ENCODE peak calls at places on chromosome X, in four cellular contexts. X is HepG2, G is H1, F is GM12878. B is an unnamed sample. For H3K36me3, the result is how much of the 10 kb centered on the place peaks cover.

GRCh38 chrX:153568612-153569011 is 30.3 kb downstream of the CCNQ start:
- DNase-seq in X (no peak), F (no peak), G (no peak), B (no peak)

GRCh38 chrX:103688949-103689348 is 2.5 kb upstream of the MORF4L2 start:
- DNase-seq in X (peak), G (no peak), F (no peak), B (no peak)

GRCh38 chrX:150282953-150283352 is 80.2 kb upstream of the MAMLD1 start:
- DNase-seq in F (no peak), X (no peak), G (no peak), B (no peak)

GRCh38 chrX:8726031-8726652 is 5.8 kb downstream of the ANOS1 start:
- DNase-seq in X (no peak), F (no peak), G (no peak), B (no peak)

GRCh38 chrX:139823806-139824205 is 109.0 kb downstream of the ATP11C start:
- DNase-seq in X (no peak), F (no peak), G (no peak), B (no peak)

GRCh38 chrX:44529315-44529714 is 13.3 kb downstream of the FUNDC1 start:
- DNase-seq in F (no peak), G (no peak), X (no peak), B (no peak)

GRCh38 chrX:56564182-56564885 is 907 bp downstream of the UBQLN2 start:
- DNase-seq in F (no peak), G (no peak), X (peak), B (no peak)

GRCh38 chrX:148361641-148362040 is 138.8 kb upstream of the AFF2 start:
- DNase-seq in X (no peak), G (no peak), F (no peak), B (no peak)

GRCh38 chrX:150692296-150692695 is 900 bp upstream of the MTMR1 start:
- DNase-seq in X (no peak), G (no peak), F (no peak), B (no peak)

GRCh38 chrX:122092978-122093377 is 1045.6 kb downstream of the GLUD2 start:
- DNase-seq in G (no peak), F (no peak), X (no peak), B (no peak)

GRCh38 chrX:136525738-136526606 is 6.0 kb upstream of the VGLL1 start:
- DNase-seq in F (no peak), X (no peak), G (no peak), B (no peak)

GRCh38 chrX:12174358-12174757 is 36.1 kb downstream of the FRMPD4 start:
- DNase-seq in X (no peak), G (no peak), F (no peak), B (no peak)

GRCh38 chrX:136954930-136955329 is 74.4 kb upstream of the RBMX start:
- DNase-seq in F (no peak), X (peak), G (no peak), B (no peak)

GRCh38 chrX:115023139-115023538 is 5.7 kb upstream of the IL13RA2 start:
- DNase-seq in G (no peak), X (no peak), F (no peak), B (no peak)

GRCh38 chrX:83186632-83187031 is 321.5 kb upstream of the POU3F4 start:
- DNase-seq in X (no peak), F (no peak), G (no peak), B (no peak)

GRCh38 chrX:124098089-124098488 is 136.6 kb downstream of the STAG2 start:
- DNase-seq in G (no peak), X (peak), F (no peak), B (no peak)

GRCh38 chrX:24024819-24025740 is 1.9 kb downstream of the KLHL15 start:
- DNase-seq in G (peak), F (peak), X (peak), B (peak)

GRCh38 chrX:45758319-45758718 is 557.6 kb upstream of the DIPK2B start:
- DNase-seq in G (no peak), X (no peak), F (peak), B (no peak)
- H3K9ac ChIP-seq in G (no peak), X (no peak), F (no peak), B (no peak)

GRCh38 chrX:40550069-40550468 is 30.7 kb upstream of the ATP6AP2 start:
- DNase-seq in F (no peak), G (no peak), X (no peak), B (no peak)
- TF ChIP-seq SUZ12 in F (no peak), G (no peak), X (no peak), B (no peak)

DNA sequence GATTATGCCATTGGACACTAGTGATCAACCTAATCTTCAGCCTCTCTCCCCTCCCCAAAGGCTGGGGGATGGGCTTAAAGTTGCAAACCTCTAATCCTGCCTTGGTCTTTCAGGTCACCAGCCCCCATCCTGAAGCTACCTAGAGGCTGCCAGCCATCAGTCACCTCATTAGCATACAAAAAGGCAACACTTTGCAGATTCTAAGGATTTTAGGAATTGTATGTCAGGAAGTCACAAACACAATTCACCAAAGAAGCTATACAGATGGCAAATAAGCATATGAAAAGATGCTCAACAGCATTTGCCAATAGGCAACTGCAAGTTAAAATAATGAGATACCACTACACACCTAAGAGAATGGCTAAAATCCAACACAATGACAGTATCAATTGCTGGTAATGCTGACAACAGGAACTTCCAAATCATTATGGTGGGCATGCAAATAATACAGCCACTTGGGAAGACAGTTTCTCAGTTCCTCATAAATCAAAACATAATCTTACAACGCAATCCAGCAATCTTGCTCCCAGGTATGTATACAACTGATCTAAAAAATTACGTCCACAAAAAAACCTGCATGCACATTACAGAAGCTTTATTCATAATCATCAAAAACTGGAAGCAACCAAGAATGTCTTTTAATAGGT is 9.0 kb upstream of the PIM2 start:
- DNase-seq in G (no peak), X (no peak), F (no peak), B (peak)
- H3K36me3 ChIP-seq in G (under half), X (under half), F (under half), B (under half)

GRCh38 chrX:48957477-48957826 is at the start of gene OTUD5:
- DNase-seq in F (no peak), X (peak), G (no peak), B (no peak)
- H3K9ac ChIP-seq in F (peak), X (peak), G (peak), B (peak)

GRCh38 chrX:18542131-18542530 is 116.7 kb downstream of the CDKL5 start:
- DNase-seq in F (no peak), X (no peak), G (no peak), B (no peak)

GRCh38 chrX:18548996-18549395 is 122.9 kb downstream of the RS1 start:
- DNase-seq in X (no peak), G (no peak), F (no peak), B (no peak)

GRCh38 chrX:18542897-18543296 is 117.5 kb downstream of the CDKL5 start:
- DNase-seq in X (no peak), F (no peak), G (no peak), B (no peak)

GRCh38 chrX:18545771-18546170 is 120.4 kb downstream of the CDKL5 start:
- DNase-seq in G (no peak), F (no peak), X (peak), B (no peak)

DNA sequence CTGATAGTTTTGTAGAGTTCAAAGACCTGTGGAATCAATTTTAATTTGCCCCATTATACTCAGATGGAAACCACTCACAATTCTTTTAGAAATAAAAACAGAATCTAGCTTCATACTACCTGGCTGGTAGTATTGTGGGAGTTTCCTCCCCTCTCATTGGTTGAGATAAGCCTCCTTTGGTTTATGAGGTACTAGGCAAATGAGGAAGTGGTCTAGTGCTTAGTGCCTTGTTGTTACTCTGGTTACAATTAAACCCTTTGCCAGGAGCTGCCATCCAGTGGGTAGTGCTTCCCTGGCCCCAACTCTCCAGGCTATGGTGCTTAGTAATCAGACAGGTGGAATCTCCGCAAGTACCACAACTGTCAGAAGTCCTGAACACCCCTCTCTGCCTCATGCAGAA is 118.3 kb downstream of the CDKL5 start:
- DNase-seq in G (no peak), X (no peak), F (no peak), B (no peak)
- TF ChIP-seq SUZ12 in G (no peak), X (no peak), F (no peak), B (no peak)